ENCODE peak calls at places on chromosomes 12 and 14, in eight cellular contexts. C, L, Y, R, V, Q, J and I are unnamed samples.

GRCh38 chr12:31641509-31642090 is 17.9 kb upstream of the ETFBKMT start:
- DNase-seq in C (no peak), L (no peak), Y (no peak), R (no peak), V (no peak), Q (no peak), J (no peak), I (no peak)

GRCh38 chr14:25400607-25401206 is 350.8 kb upstream of the STXBP6 start:
- DNase-seq in C (no peak), L (peak; percentile 80), Y (no peak), R (peak; percentile 15), V (peak; percentile 29), Q (peak; percentile 61), J (no peak), I (peak; percentile 22)

GRCh38 chr12:21941522-21942376 is 523 bp upstream of the ABCC9 start:
- DNase-seq in C (peak; percentile 86), L (peak; percentile 67), Y (peak; percentile 78), R (no peak), V (peak; percentile 26), Q (no peak), J (no peak), I (no peak)

GRCh38 chr14:103624860-103625259 is 4.2 kb upstream of the KLC1 start:
- DNase-seq in C (peak; percentile 79), L (peak; percentile 81), Y (peak; percentile 56), R (no peak), V (peak; percentile 66), Q (peak; percentile 56), J (peak; percentile 56), I (peak; percentile 67)

GRCh38 chr14:94500264-94500663 is 9.0 kb downstream of the SERPINA12 start:
- DNase-seq in C (no peak), L (no peak), Y (no peak), R (no peak), V (no peak), Q (no peak), J (no peak), I (no peak)

GRCh38 chr12:69440016-69440415 is 30.2 kb upstream of the FRS2 start:
- DNase-seq in C (no peak), L (no peak), Y (no peak), R (no peak), V (no peak), Q (no peak), J (no peak), I (no peak)

GRCh38 chr12:32586390-32586789 is 92.7 kb upstream of the DNM1L start:
- DNase-seq in C (no peak), L (no peak), Y (no peak), R (no peak), V (peak; percentile 54), Q (peak; percentile 76), J (no peak), I (no peak)

GRCh38 chr12:3041558-3042164 is 35.5 kb upstream of the TSPAN9 start:
- DNase-seq in C (no peak), L (peak; percentile 78), Y (peak; percentile 47), R (peak; percentile 78), V (peak; percentile 67), Q (peak; percentile 86), J (peak; percentile 69), I (peak; percentile 25)

GRCh38 chr12:121295746-121296617 is 527 bp downstream of the CAMKK2 start:
- DNase-seq in C (no peak), L (peak; percentile 61), Y (no peak), R (peak; percentile 84), V (no peak), Q (peak; percentile 59), J (no peak), I (no peak)

GRCh38 chr14:68806526-68807147 is 13.8 kb upstream of the ZFP36L1 start:
- DNase-seq in C (no peak), L (peak; percentile 50), Y (no peak), R (no peak), V (no peak), Q (no peak), J (no peak), I (peak; percentile 20)

GRCh38 chr12:1859643-1860042 is 39.3 kb downstream of the LRTM2 start:
- DNase-seq in C (no peak), L (no peak), Y (peak; percentile 6), R (no peak), V (peak; percentile 40), Q (no peak), J (no peak), I (no peak)

GRCh38 chr14:65079201-65079600 is 23.1 kb downstream of the MAX start:
- DNase-seq in C (no peak), L (no peak), Y (no peak), R (no peak), V (no peak), Q (no peak), J (no peak), I (no peak)

GRCh38 chr12:131747771-131748170 is 36.9 kb downstream of the SFSWAP start:
- DNase-seq in C (no peak), L (peak; percentile 42), Y (no peak), R (no peak), V (no peak), Q (no peak), J (no peak), I (no peak)

GRCh38 chr14:38948576-38948975 is 154.5 kb downstream of the SEC23A start:
- DNase-seq in C (no peak), L (no peak), Y (no peak), R (no peak), V (no peak), Q (no peak), J (no peak), I (no peak)

GRCh38 chr14:90820958-90821357 is 4.7 kb upstream of the TTC7B start:
- DNase-seq in C (peak; percentile 84), L (peak; percentile 80), Y (no peak), R (no peak), V (peak; percentile 55), Q (peak; percentile 82), J (no peak), I (no peak)

GRCh38 chr14:68937790-68938514 is 41.1 kb downstream of the ACTN1 start:
- DNase-seq in C (peak; percentile 64), L (peak; percentile 89), Y (peak; percentile 67), R (no peak), V (no peak), Q (no peak), J (no peak), I (peak; percentile 59)

GRCh38 chr12:530308-530707 is 70.6 kb downstream of the B4GALNT3 start:
- DNase-seq in C (no peak), L (peak; percentile 80), Y (no peak), R (no peak), V (no peak), Q (no peak), J (no peak), I (no peak)

GRCh38 chr12:123078114-123078465 is 72.8 kb downstream of the PITPNM2 start:
- DNase-seq in C (peak; percentile 68), L (no peak), Y (no peak), R (no peak), V (no peak), Q (no peak), J (no peak), I (no peak)

GRCh38 chr14:79098324-79098723 is 928.2 kb downstream of the NRXN3 start:
- DNase-seq in C (no peak), L (no peak), Y (no peak), R (no peak), V (no peak), Q (no peak), J (no peak), I (no peak)
- H3K4me3 ChIP-seq in C (no peak overlapping the region), L (no peak overlapping the region), Y (no peak overlapping the region), R (no peak overlapping the region), V (no peak overlapping the region), Q (no peak overlapping the region), J (no peak overlapping the region), I (no peak overlapping the region)

GRCh38 chr12:4607056-4607455 is 41.8 kb downstream of the AKAP3 start:
- DNase-seq in C (no peak), L (peak; percentile 55), Y (no peak), R (no peak), V (no peak), Q (no peak), J (no peak), I (no peak)

GRCh38 chr12:4610481-4610880 is 38.4 kb downstream of the AKAP3 start:
- DNase-seq in C (no peak), L (no peak), Y (no peak), R (no peak), V (no peak), Q (no peak), J (no peak), I (no peak)

GRCh38 chr12:4603946-4604345 is 41.9 kb downstream of the DYRK4 start:
- DNase-seq in C (no peak), L (no peak), Y (no peak), R (no peak), V (no peak), Q (no peak), J (no peak), I (no peak)

GRCh38 chr12:4609071-4609470 is 39.8 kb downstream of the AKAP3 start:
- DNase-seq in C (no peak), L (no peak), Y (no peak), R (no peak), V (no peak), Q (no peak), J (no peak), I (no peak)

GRCh38 chr12:4604684-4605193 is 42.7 kb downstream of the DYRK4 start:
- DNase-seq in C (peak; percentile 85), L (peak; percentile 92), Y (peak; percentile 77), R (peak; percentile 70), V (peak; percentile 85), Q (peak; percentile 87), J (peak; percentile 81), I (peak; percentile 78)
- TF ChIP-seq POLR2A in C (no peak), L (peak; percentile 52), Y (no peak), R (peak; percentile 69), V (no peak), Q (peak; percentile 22), J (peak; percentile 32), I (no peak)

GRCh38 chr12:120224304-120225199 is 23.6 kb upstream of the RPLP0 start:
- DNase-seq in C (peak; percentile 91), L (peak; percentile 79), Y (no peak), R (no peak), V (no peak), Q (no peak), J (no peak), I (no peak)
- H3K4me3 ChIP-seq in C (peak overlapping the region; percentile 43), L (no peak overlapping the region), Y (no peak overlapping the region), R (no peak overlapping the region), V (no peak overlapping the region), Q (no peak overlapping the region), J (no peak overlapping the region), I (no peak overlapping the region)

GRCh38 chr14:104680806-104681688 is 8.4 kb upstream of the INF2 start:
- DNase-seq in C (peak; percentile 52), L (peak; percentile 86), Y (peak; percentile 47), R (no peak), V (peak; percentile 85), Q (peak; percentile 70), J (no peak), I (peak; percentile 68)
- TF ChIP-seq POLR2A in C (no peak), L (peak; percentile 59), Y (no peak), R (no peak), V (peak; percentile 49), Q (no peak), J (no peak), I (no peak)

GRCh38 chr12:74977832-74978481 is 231.7 kb downstream of the KCNC2 start:
- DNase-seq in C (no peak), L (no peak), Y (no peak), R (no peak), V (no peak), Q (no peak), J (no peak), I (no peak)
- H3K4me3 ChIP-seq in C (no peak overlapping the region), L (no peak overlapping the region), Y (no peak overlapping the region), R (no peak overlapping the region), V (no peak overlapping the region), Q (no peak overlapping the region), J (no peak overlapping the region), I (no peak overlapping the region)